ENCODE peak calls at places on chromosomes 12 and 14, in ten cellular contexts. E is T-cell, U is Peyer's patch, W is head of caudate nucleus, B is fibroblast of the conjunctiva, Y is pulmonary artery endothelial cell, Z is NCI-H1436, K is activated T-cell treated with anti-CD3 and anti-CD28 coated beads for 48 hours, P is WERI-Rb-1, F is progenitor cell of endocrine pancreas. T is an unnamed sample.

GRCh38 chr14:103374121-103374520 is 11.1 kb upstream of the MARK3 start:
- DNase-seq in E (no peak), U (no peak), W (no peak), B (no peak), Y (no peak), Z (no peak), K (no peak), P (no peak), F (no peak), T (no peak)

GRCh38 chr14:105980224-105980623 is 453.8 kb downstream of the TMEM121 start:
- DNase-seq in E (no peak), U (no peak), W (no peak), B (no peak), Y (no peak), Z (no peak), K (no peak), P (no peak), F (no peak), T (no peak)

GRCh38 chr14:34359423-34360120 is 102.5 kb downstream of the SPTSSA start:
- DNase-seq in E (no peak), U (no peak), W (no peak), B (no peak), Y (no peak), Z (no peak), K (no peak), P (no peak), F (no peak), T (no peak)

GRCh38 chr14:63594455-63595372 is 47.0 kb downstream of the WDR89 start:
- DNase-seq in E (no peak), U (no peak), W (no peak), B (no peak), Y (no peak), Z (no peak), K (no peak), P (no peak), F (no peak), T (no peak)

GRCh38 chr12:104526751-104527150 is 70.0 kb downstream of the CHST11 start:
- DNase-seq in E (no peak), U (no peak), W (no peak), B (no peak), Y (no peak), Z (no peak), K (no peak), P (no peak), F (no peak), T (no peak)

GRCh38 chr12:68359669-68360068 is 27.5 kb upstream of the MDM1 start:
- DNase-seq in E (no peak), U (no peak), W (no peak), B (no peak), Y (no peak), Z (no peak), K (no peak), P (no peak), F (no peak), T (no peak)

GRCh38 chr14:53929871-53930685 is 26.5 kb downstream of the BMP4 start:
- DNase-seq in E (no peak), U (no peak), W (no peak), B (no peak), Y (no peak), Z (peak; percentile 2), K (peak; percentile 8), P (peak; percentile 38), F (peak; percentile 52), T (no peak)

GRCh38 chr12:7947011-7947410 is 11.0 kb upstream of the SLC2A3 start:
- DNase-seq in E (no peak), U (no peak), W (no peak), B (no peak), Y (no peak), Z (no peak), K (no peak), P (no peak), F (no peak), T (no peak)